ENCODE peak calls at places on chromosomes 4 and X, in four cellular contexts. R is HepG2, K is K562, T is GM12878. O is an unnamed sample.

GRCh38 chr4:71634364-71634763 is 149.5 kb downstream of the GC start:
- DNase-seq in R (no peak), K (peak; percentile 1), T (no peak), O (no peak)

GRCh38 chr4:958836-959337 is 14.5 kb downstream of the DGKQ start:
- DNase-seq in R (no peak), K (no peak), T (no peak), O (no peak)

GRCh38 chr4:161577604-161578301 is 586.0 kb downstream of the FSTL5 start:
- DNase-seq in R (no peak), K (no peak), T (no peak), O (no peak)

GRCh38 chr4:98946359-98946758 is 17.4 kb upstream of the EIF4E start:
- DNase-seq in R (no peak), K (no peak), T (no peak), O (no peak)

GRCh38 chrX:152904151-152905080 is 6.5 kb downstream of the ZNF185 start:
- DNase-seq in R (no peak), K (peak; percentile 62), T (no peak), O (peak; percentile 44)

GRCh38 chrX:72685810-72686465 is 28.2 kb downstream of the PHKA1 start:
- DNase-seq in R (no peak), K (no peak), T (no peak), O (peak; percentile 17)

GRCh38 chrX:119573840-119574393 is 446 bp upstream of the UBE2A start:
- DNase-seq in R (peak; percentile 10), K (peak; percentile 47), T (no peak), O (peak; percentile 57)

GRCh38 chr4:168408620-168409019 is 71.7 kb downstream of the DDX60L start:
- DNase-seq in R (no peak), K (no peak), T (no peak), O (peak; percentile 79)

GRCh38 chr4:128315756-128316520 is 28.3 kb upstream of the PGRMC2 start:
- DNase-seq in R (no peak), K (no peak), T (no peak), O (no peak)

GRCh38 chr4:139665690-139666529 is at the start of gene MGST2:
- DNase-seq in R (peak; percentile 98), K (peak; percentile 91), T (no peak), O (peak; percentile 66)

GRCh38 chr4:83207497-83208105 is 77.0 kb downstream of the COQ2 start:
- DNase-seq in R (no peak), K (no peak), T (no peak), O (peak; percentile 82)

GRCh38 chr4:142528433-142528832 is 317.7 kb downstream of the INPP4B start:
- DNase-seq in R (no peak), K (no peak), T (no peak), O (no peak)

GRCh38 chr4:85153221-85153620 is 186.7 kb upstream of the WDFY3 start:
- DNase-seq in R (no peak), K (no peak), T (no peak), O (no peak)

GRCh38 chr4:139208404-139208945 is 31.5 kb upstream of the ELF2 start:
- DNase-seq in R (peak; percentile 16), K (peak; percentile 30), T (no peak), O (no peak)

GRCh38 chr4:89590102-89590501 is 246.9 kb downstream of the SNCA start:
- DNase-seq in R (no peak), K (no peak), T (no peak), O (no peak)

GRCh38 chrX:110425222-110425621 is 66.6 kb downstream of the RTL9 start:
- DNase-seq in R (no peak), K (no peak), T (no peak), O (no peak)

GRCh38 chrX:2676794-2677675 is 14.1 kb upstream of the CD99 start:
- DNase-seq in R (no peak), K (no peak), T (no peak), O (peak; percentile 59)

DNA sequence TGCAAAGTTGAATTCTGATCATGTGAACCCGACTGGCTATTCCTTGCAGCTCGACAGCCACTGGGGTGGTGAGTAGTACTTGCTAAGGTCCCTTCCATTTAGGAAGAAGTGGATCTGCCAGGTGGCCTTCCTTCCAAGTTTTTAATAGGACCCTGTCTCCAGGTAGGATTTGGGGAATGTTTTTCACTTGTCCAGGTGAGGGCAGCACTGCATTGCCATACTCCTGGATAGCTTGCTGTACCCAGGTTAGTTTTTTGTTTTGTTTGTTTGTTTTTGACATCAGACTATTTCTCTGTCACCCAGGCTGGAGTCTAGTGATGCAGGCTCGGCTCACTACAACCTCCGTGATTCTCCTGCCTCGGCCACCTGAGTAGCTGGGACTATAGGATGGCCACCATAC is 29.8 kb downstream of the SAGE1 start:
- DNase-seq in R (no peak), K (peak; percentile 14), T (no peak), O (peak; percentile 1)
- TF ChIP-seq POLR2AphosphoS2 in R (no peak), K (no peak), T (no peak), O (no peak)

GRCh38 chr4:186483656-186484055 is 71.7 kb downstream of the MTNR1A start:
- DNase-seq in R (no peak), K (no peak), T (no peak), O (no peak)

GRCh38 chr4:186485621-186486062 is 69.7 kb downstream of the MTNR1A start:
- DNase-seq in R (no peak), K (no peak), T (no peak), O (peak; percentile 11)

GRCh38 chr4:186486172-186486571 is 69.2 kb downstream of the MTNR1A start:
- DNase-seq in R (no peak), K (no peak), T (no peak), O (no peak)

GRCh38 chr4:186481998-186482790 is 73.2 kb downstream of the MTNR1A start:
- DNase-seq in R (no peak), K (no peak), T (no peak), O (no peak)

DNA sequence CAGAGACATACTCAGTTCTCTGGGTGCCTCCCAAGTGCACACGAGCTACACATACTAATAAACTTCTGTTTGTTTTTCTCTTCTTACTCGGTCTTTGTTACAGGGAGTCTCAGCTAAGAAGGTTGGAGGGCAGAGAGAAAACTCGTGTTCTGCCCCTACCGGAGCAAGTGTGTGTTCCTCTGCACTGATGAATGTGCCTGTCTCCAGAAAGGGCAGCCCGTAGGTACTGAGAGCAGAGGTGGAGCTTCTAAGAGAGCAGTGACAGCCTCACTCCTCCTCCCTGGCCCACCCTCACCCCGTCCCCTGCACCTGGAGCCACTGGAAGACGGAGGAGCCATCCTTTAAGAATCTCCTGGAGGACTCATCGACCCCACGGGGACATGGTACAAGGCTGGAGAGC is 67.6 kb downstream of the MTNR1A start:
- DNase-seq in R (no peak), K (no peak), T (no peak), O (no peak)
- TF ChIP-seq POLR2AphosphoS2 in R (no peak), K (no peak), T (no peak), O (no peak)

GRCh38 chr4:2283199-2283711 is 21.3 kb upstream of the MXD4 start:
- DNase-seq in R (no peak), K (no peak), T (no peak), O (no peak)

GRCh38 chr4:2280531-2281300 is 18.8 kb upstream of the MXD4 start:
- DNase-seq in R (no peak), K (no peak), T (no peak), O (no peak)

GRCh38 chr4:2284934-2285664 is 23.2 kb upstream of the MXD4 start:
- DNase-seq in R (no peak), K (no peak), T (no peak), O (no peak)

GRCh38 chr4:2284161-2284933 is 22.4 kb upstream of the MXD4 start:
- DNase-seq in R (no peak), K (no peak), T (no peak), O (no peak)

GRCh38 chr4:2281575-2282343 is 19.9 kb upstream of the MXD4 start:
- DNase-seq in R (no peak), K (no peak), T (peak; percentile 41), O (no peak)
- TF ChIP-seq POLR2AphosphoS2 in R (no peak), K (no peak), T (no peak), O (no peak)

GRCh38 chrX:94545722-94546121 is 871.7 kb downstream of the FAM133A start:
- DNase-seq in R (no peak), K (no peak), T (no peak), O (no peak)
- TF ChIP-seq POLR2AphosphoS2 in R (no peak), K (no peak), T (no peak), O (no peak)

O was measured in A549.